ENCODE peak calls at places on chromosomes 7 and 10, in nine cellular contexts. One of them, this sample, is unnamed.

GRCh38 chr7:140236626-140237025 is 59.8 kb upstream of the KDM7A start:
- DNase-seq in C1 segment of cervical spinal cord: no peak
- DNase-seq in GM03348: no peak
- DNase-seq in nephron progenitor cell: no peak
- DNase-seq in stimulated activated CD8-positive, alpha-beta memory T cell treated with anti-CD3 and anti-CD28 coated beads, Interleukin-15, amount 100 ng/mL, for 1 hour: no peak
- DNase-seq in astrocyte of the cerebellum: no peak
- DNase-seq in lower leg skin: no peak
- DNase-seq in left ventricle myocardium inferior: no peak
- DNase-seq in activated T-cell treated with anti-CD3 and anti-CD28 coated beads, Interleukin-2, amount 50 U/mL, for 72 hours: no peak
- DNase-seq in this sample: no peak

GRCh38 chr7:144438759-144439158 is 35.3 kb upstream of the NOBOX start:
- DNase-seq in C1 segment of cervical spinal cord: no peak
- DNase-seq in GM03348: no peak
- DNase-seq in nephron progenitor cell: no peak
- DNase-seq in stimulated activated CD8-positive, alpha-beta memory T cell treated with anti-CD3 and anti-CD28 coated beads, Interleukin-15, amount 100 ng/mL, for 1 hour: no peak
- DNase-seq in astrocyte of the cerebellum: no peak
- DNase-seq in lower leg skin: no peak
- DNase-seq in left ventricle myocardium inferior: no peak
- DNase-seq in activated T-cell treated with anti-CD3 and anti-CD28 coated beads, Interleukin-2, amount 50 U/mL, for 72 hours: no peak
- DNase-seq in this sample: no peak

GRCh38 chr10:113844091-113844490 is 9.8 kb downstream of the DCLRE1A start:
- DNase-seq in C1 segment of cervical spinal cord: no peak
- DNase-seq in GM03348: no peak
- DNase-seq in nephron progenitor cell: no peak
- DNase-seq in stimulated activated CD8-positive, alpha-beta memory T cell treated with anti-CD3 and anti-CD28 coated beads, Interleukin-15, amount 100 ng/mL, for 1 hour: no peak
- DNase-seq in astrocyte of the cerebellum: no peak
- DNase-seq in lower leg skin: no peak
- DNase-seq in left ventricle myocardium inferior: no peak
- DNase-seq in activated T-cell treated with anti-CD3 and anti-CD28 coated beads, Interleukin-2, amount 50 U/mL, for 72 hours: no peak
- DNase-seq in this sample: no peak

GRCh38 chr10:86943316-86944030 is 13.9 kb downstream of the MMRN2 start:
- DNase-seq in C1 segment of cervical spinal cord: no peak
- DNase-seq in GM03348: no peak
- DNase-seq in nephron progenitor cell: no peak
- DNase-seq in stimulated activated CD8-positive, alpha-beta memory T cell treated with anti-CD3 and anti-CD28 coated beads, Interleukin-15, amount 100 ng/mL, for 1 hour: no peak
- DNase-seq in astrocyte of the cerebellum: no peak
- DNase-seq in lower leg skin: no peak
- DNase-seq in left ventricle myocardium inferior: no peak
- DNase-seq in activated T-cell treated with anti-CD3 and anti-CD28 coated beads, Interleukin-2, amount 50 U/mL, for 72 hours: no peak
- DNase-seq in this sample: no peak

GRCh38 chr10:132872658-132873057 is 69.7 kb downstream of the CFAP46 start:
- DNase-seq in C1 segment of cervical spinal cord: no peak
- DNase-seq in GM03348: no peak
- DNase-seq in nephron progenitor cell: no peak
- DNase-seq in stimulated activated CD8-positive, alpha-beta memory T cell treated with anti-CD3 and anti-CD28 coated beads, Interleukin-15, amount 100 ng/mL, for 1 hour: no peak
- DNase-seq in astrocyte of the cerebellum: no peak
- DNase-seq in lower leg skin: no peak
- DNase-seq in left ventricle myocardium inferior: no peak
- DNase-seq in activated T-cell treated with anti-CD3 and anti-CD28 coated beads, Interleukin-2, amount 50 U/mL, for 72 hours: no peak
- DNase-seq in this sample: no peak

GRCh38 chr7:70741666-70742065 is 390.3 kb upstream of the GALNT17 start:
- DNase-seq in C1 segment of cervical spinal cord: no peak
- DNase-seq in GM03348: no peak
- DNase-seq in nephron progenitor cell: no peak
- DNase-seq in stimulated activated CD8-positive, alpha-beta memory T cell treated with anti-CD3 and anti-CD28 coated beads, Interleukin-15, amount 100 ng/mL, for 1 hour: no peak
- DNase-seq in astrocyte of the cerebellum: no peak
- DNase-seq in lower leg skin: no peak
- DNase-seq in left ventricle myocardium inferior: no peak
- DNase-seq in activated T-cell treated with anti-CD3 and anti-CD28 coated beads, Interleukin-2, amount 50 U/mL, for 72 hours: no peak
- DNase-seq in this sample: no peak

GRCh38 chr7:134368851-134369533 is 52.3 kb upstream of the SLC35B4 start:
- DNase-seq in C1 segment of cervical spinal cord: no peak
- DNase-seq in GM03348: peak
- DNase-seq in nephron progenitor cell: no peak
- DNase-seq in stimulated activated CD8-positive, alpha-beta memory T cell treated with anti-CD3 and anti-CD28 coated beads, Interleukin-15, amount 100 ng/mL, for 1 hour: no peak
- DNase-seq in astrocyte of the cerebellum: peak
- DNase-seq in lower leg skin: no peak
- DNase-seq in left ventricle myocardium inferior: no peak
- DNase-seq in activated T-cell treated with anti-CD3 and anti-CD28 coated beads, Interleukin-2, amount 50 U/mL, for 72 hours: no peak
- DNase-seq in this sample: peak

GRCh38 chr7:12475362-12476063 is 71.8 kb upstream of the VWDE start:
- DNase-seq in C1 segment of cervical spinal cord: no peak
- DNase-seq in GM03348: peak
- DNase-seq in nephron progenitor cell: peak
- DNase-seq in stimulated activated CD8-positive, alpha-beta memory T cell treated with anti-CD3 and anti-CD28 coated beads, Interleukin-15, amount 100 ng/mL, for 1 hour: no peak
- DNase-seq in astrocyte of the cerebellum: peak
- DNase-seq in lower leg skin: no peak
- DNase-seq in left ventricle myocardium inferior: no peak
- DNase-seq in activated T-cell treated with anti-CD3 and anti-CD28 coated beads, Interleukin-2, amount 50 U/mL, for 72 hours: no peak
- DNase-seq in this sample: peak

GRCh38 chr10:127834791-127835190 is 58.0 kb downstream of the CLRN3 start:
- DNase-seq in C1 segment of cervical spinal cord: no peak
- DNase-seq in GM03348: no peak
- DNase-seq in nephron progenitor cell: no peak
- DNase-seq in stimulated activated CD8-positive, alpha-beta memory T cell treated with anti-CD3 and anti-CD28 coated beads, Interleukin-15, amount 100 ng/mL, for 1 hour: no peak
- DNase-seq in astrocyte of the cerebellum: no peak
- DNase-seq in lower leg skin: no peak
- DNase-seq in left ventricle myocardium inferior: no peak
- DNase-seq in activated T-cell treated with anti-CD3 and anti-CD28 coated beads, Interleukin-2, amount 50 U/mL, for 72 hours: no peak
- DNase-seq in this sample: no peak

GRCh38 chr7:1193593-1194424 is 33.8 kb upstream of the ZFAND2A start:
- DNase-seq in C1 segment of cervical spinal cord: no peak
- DNase-seq in GM03348: peak
- DNase-seq in nephron progenitor cell: peak
- DNase-seq in stimulated activated CD8-positive, alpha-beta memory T cell treated with anti-CD3 and anti-CD28 coated beads, Interleukin-15, amount 100 ng/mL, for 1 hour: no peak
- DNase-seq in astrocyte of the cerebellum: no peak
- DNase-seq in lower leg skin: no peak
- DNase-seq in left ventricle myocardium inferior: peak
- DNase-seq in activated T-cell treated with anti-CD3 and anti-CD28 coated beads, Interleukin-2, amount 50 U/mL, for 72 hours: peak
- DNase-seq in this sample: peak

GRCh38 chr10:133226251-133226808 is 3.7 kb upstream of the UTF1 start:
- DNase-seq in C1 segment of cervical spinal cord: no peak
- DNase-seq in GM03348: no peak
- DNase-seq in nephron progenitor cell: no peak
- DNase-seq in stimulated activated CD8-positive, alpha-beta memory T cell treated with anti-CD3 and anti-CD28 coated beads, Interleukin-15, amount 100 ng/mL, for 1 hour: no peak
- DNase-seq in astrocyte of the cerebellum: no peak
- DNase-seq in lower leg skin: no peak
- DNase-seq in left ventricle myocardium inferior: no peak
- DNase-seq in activated T-cell treated with anti-CD3 and anti-CD28 coated beads, Interleukin-2, amount 50 U/mL, for 72 hours: peak
- DNase-seq in this sample: no peak

GRCh38 chr10:75926763-75927162 is 495.3 kb downstream of the LRMDA start:
- DNase-seq in C1 segment of cervical spinal cord: no peak
- DNase-seq in GM03348: no peak
- DNase-seq in nephron progenitor cell: no peak
- DNase-seq in stimulated activated CD8-positive, alpha-beta memory T cell treated with anti-CD3 and anti-CD28 coated beads, Interleukin-15, amount 100 ng/mL, for 1 hour: no peak
- DNase-seq in astrocyte of the cerebellum: no peak
- DNase-seq in lower leg skin: no peak
- DNase-seq in left ventricle myocardium inferior: no peak
- DNase-seq in activated T-cell treated with anti-CD3 and anti-CD28 coated beads, Interleukin-2, amount 50 U/mL, for 72 hours: no peak
- DNase-seq in this sample: peak

GRCh38 chr10:33412261-33413092 is 78.0 kb upstream of the NRP1 start:
- DNase-seq in C1 segment of cervical spinal cord: no peak
- DNase-seq in GM03348: peak
- DNase-seq in nephron progenitor cell: no peak
- DNase-seq in stimulated activated CD8-positive, alpha-beta memory T cell treated with anti-CD3 and anti-CD28 coated beads, Interleukin-15, amount 100 ng/mL, for 1 hour: no peak
- DNase-seq in astrocyte of the cerebellum: peak
- DNase-seq in lower leg skin: peak
- DNase-seq in left ventricle myocardium inferior: no peak
- DNase-seq in activated T-cell treated with anti-CD3 and anti-CD28 coated beads, Interleukin-2, amount 50 U/mL, for 72 hours: no peak
- DNase-seq in this sample: peak

GRCh38 chr7:346116-346898 is 56.3 kb downstream of the FOXL3 start:
- DNase-seq in C1 segment of cervical spinal cord: no peak
- DNase-seq in GM03348: no peak
- DNase-seq in nephron progenitor cell: no peak
- DNase-seq in stimulated activated CD8-positive, alpha-beta memory T cell treated with anti-CD3 and anti-CD28 coated beads, Interleukin-15, amount 100 ng/mL, for 1 hour: no peak
- DNase-seq in astrocyte of the cerebellum: no peak
- DNase-seq in lower leg skin: no peak
- DNase-seq in left ventricle myocardium inferior: no peak
- DNase-seq in activated T-cell treated with anti-CD3 and anti-CD28 coated beads, Interleukin-2, amount 50 U/mL, for 72 hours: no peak
- DNase-seq in this sample: no peak

GRCh38 chr7:41702635-41703371 is at the start of gene INHBA:
- DNase-seq in C1 segment of cervical spinal cord: no peak
- DNase-seq in GM03348: peak
- DNase-seq in nephron progenitor cell: no peak
- DNase-seq in stimulated activated CD8-positive, alpha-beta memory T cell treated with anti-CD3 and anti-CD28 coated beads, Interleukin-15, amount 100 ng/mL, for 1 hour: no peak
- DNase-seq in astrocyte of the cerebellum: peak
- DNase-seq in lower leg skin: no peak
- DNase-seq in left ventricle myocardium inferior: no peak
- DNase-seq in activated T-cell treated with anti-CD3 and anti-CD28 coated beads, Interleukin-2, amount 50 U/mL, for 72 hours: no peak
- DNase-seq in this sample: peak

GRCh38 chr10:34231441-34232180 is 583.5 kb downstream of the PARD3 start:
- DNase-seq in C1 segment of cervical spinal cord: no peak
- DNase-seq in GM03348: no peak
- DNase-seq in nephron progenitor cell: no peak
- DNase-seq in stimulated activated CD8-positive, alpha-beta memory T cell treated with anti-CD3 and anti-CD28 coated beads, Interleukin-15, amount 100 ng/mL, for 1 hour: no peak
- DNase-seq in astrocyte of the cerebellum: no peak
- DNase-seq in lower leg skin: no peak
- DNase-seq in left ventricle myocardium inferior: no peak
- DNase-seq in activated T-cell treated with anti-CD3 and anti-CD28 coated beads, Interleukin-2, amount 50 U/mL, for 72 hours: no peak
- DNase-seq in this sample: no peak

GRCh38 chr10:22823109-22823508 is 104.7 kb upstream of the ARMC3 start:
- DNase-seq in C1 segment of cervical spinal cord: no peak
- DNase-seq in GM03348: peak
- DNase-seq in nephron progenitor cell: no peak
- DNase-seq in stimulated activated CD8-positive, alpha-beta memory T cell treated with anti-CD3 and anti-CD28 coated beads, Interleukin-15, amount 100 ng/mL, for 1 hour: no peak
- DNase-seq in astrocyte of the cerebellum: peak
- DNase-seq in lower leg skin: no peak
- DNase-seq in left ventricle myocardium inferior: no peak
- DNase-seq in activated T-cell treated with anti-CD3 and anti-CD28 coated beads, Interleukin-2, amount 50 U/mL, for 72 hours: no peak
- DNase-seq in this sample: peak

GRCh38 chr7:1733206-1733907 is 63.3 kb downstream of the ELFN1 start:
- DNase-seq in C1 segment of cervical spinal cord: no peak
- DNase-seq in GM03348: no peak
- DNase-seq in nephron progenitor cell: no peak
- DNase-seq in stimulated activated CD8-positive, alpha-beta memory T cell treated with anti-CD3 and anti-CD28 coated beads, Interleukin-15, amount 100 ng/mL, for 1 hour: no peak
- DNase-seq in astrocyte of the cerebellum: no peak
- DNase-seq in lower leg skin: no peak
- DNase-seq in left ventricle myocardium inferior: peak
- DNase-seq in activated T-cell treated with anti-CD3 and anti-CD28 coated beads, Interleukin-2, amount 50 U/mL, for 72 hours: no peak
- DNase-seq in this sample: no peak

GRCh38 chr7:93212881-93213280 is 13.4 kb downstream of the HEPACAM2 start:
- DNase-seq in C1 segment of cervical spinal cord: no peak
- DNase-seq in GM03348: no peak
- DNase-seq in nephron progenitor cell: no peak
- DNase-seq in stimulated activated CD8-positive, alpha-beta memory T cell treated with anti-CD3 and anti-CD28 coated beads, Interleukin-15, amount 100 ng/mL, for 1 hour: no peak
- DNase-seq in astrocyte of the cerebellum: no peak
- DNase-seq in lower leg skin: no peak
- DNase-seq in left ventricle myocardium inferior: no peak
- DNase-seq in activated T-cell treated with anti-CD3 and anti-CD28 coated beads, Interleukin-2, amount 50 U/mL, for 72 hours: no peak
- DNase-seq in this sample: no peak

GRCh38 chr10:16440396-16441105 is 3.7 kb downstream of the PTER start:
- DNase-seq in C1 segment of cervical spinal cord: no peak
- DNase-seq in GM03348: no peak
- DNase-seq in nephron progenitor cell: no peak
- DNase-seq in stimulated activated CD8-positive, alpha-beta memory T cell treated with anti-CD3 and anti-CD28 coated beads, Interleukin-15, amount 100 ng/mL, for 1 hour: no peak
- DNase-seq in astrocyte of the cerebellum: no peak
- DNase-seq in lower leg skin: no peak
- DNase-seq in left ventricle myocardium inferior: no peak
- DNase-seq in activated T-cell treated with anti-CD3 and anti-CD28 coated beads, Interleukin-2, amount 50 U/mL, for 72 hours: peak
- DNase-seq in this sample: no peak

GRCh38 chr7:137469191-137469811 is 125.8 kb upstream of the PTN start:
- DNase-seq in C1 segment of cervical spinal cord: no peak
- DNase-seq in GM03348: no peak
- DNase-seq in nephron progenitor cell: no peak
- DNase-seq in stimulated activated CD8-positive, alpha-beta memory T cell treated with anti-CD3 and anti-CD28 coated beads, Interleukin-15, amount 100 ng/mL, for 1 hour: no peak
- DNase-seq in astrocyte of the cerebellum: no peak
- DNase-seq in lower leg skin: no peak
- DNase-seq in left ventricle myocardium inferior: no peak
- DNase-seq in activated T-cell treated with anti-CD3 and anti-CD28 coated beads, Interleukin-2, amount 50 U/mL, for 72 hours: no peak
- DNase-seq in this sample: no peak

GRCh38 chr7:67392596-67393438 is 396.2 kb downstream of the TYW1 start:
- DNase-seq in C1 segment of cervical spinal cord: no peak
- DNase-seq in GM03348: no peak
- DNase-seq in nephron progenitor cell: no peak
- DNase-seq in stimulated activated CD8-positive, alpha-beta memory T cell treated with anti-CD3 and anti-CD28 coated beads, Interleukin-15, amount 100 ng/mL, for 1 hour: no peak
- DNase-seq in astrocyte of the cerebellum: no peak
- DNase-seq in lower leg skin: no peak
- DNase-seq in left ventricle myocardium inferior: no peak
- DNase-seq in activated T-cell treated with anti-CD3 and anti-CD28 coated beads, Interleukin-2, amount 50 U/mL, for 72 hours: no peak
- DNase-seq in this sample: no peak

GRCh38 chr10:21278491-21279216 is 246.8 kb downstream of the SKIDA1 start:
- DNase-seq in C1 segment of cervical spinal cord: peak
- DNase-seq in GM03348: peak
- DNase-seq in nephron progenitor cell: peak
- DNase-seq in stimulated activated CD8-positive, alpha-beta memory T cell treated with anti-CD3 and anti-CD28 coated beads, Interleukin-15, amount 100 ng/mL, for 1 hour: peak
- DNase-seq in astrocyte of the cerebellum: peak
- DNase-seq in lower leg skin: peak
- DNase-seq in left ventricle myocardium inferior: peak
- DNase-seq in activated T-cell treated with anti-CD3 and anti-CD28 coated beads, Interleukin-2, amount 50 U/mL, for 72 hours: peak
- DNase-seq in this sample: peak

GRCh38 chr10:28845009-28845682 is 167.8 kb downstream of the BAMBI start:
- DNase-seq in C1 segment of cervical spinal cord: no peak
- DNase-seq in GM03348: no peak
- DNase-seq in nephron progenitor cell: no peak
- DNase-seq in stimulated activated CD8-positive, alpha-beta memory T cell treated with anti-CD3 and anti-CD28 coated beads, Interleukin-15, amount 100 ng/mL, for 1 hour: no peak
- DNase-seq in astrocyte of the cerebellum: no peak
- DNase-seq in lower leg skin: no peak
- DNase-seq in left ventricle myocardium inferior: no peak
- DNase-seq in activated T-cell treated with anti-CD3 and anti-CD28 coated beads, Interleukin-2, amount 50 U/mL, for 72 hours: no peak
- DNase-seq in this sample: no peak

GRCh38 chr7:27424231-27424630 is 181.6 kb downstream of the EVX1 start:
- DNase-seq in C1 segment of cervical spinal cord: no peak
- DNase-seq in GM03348: no peak
- DNase-seq in nephron progenitor cell: no peak
- DNase-seq in stimulated activated CD8-positive, alpha-beta memory T cell treated with anti-CD3 and anti-CD28 coated beads, Interleukin-15, amount 100 ng/mL, for 1 hour: no peak
- DNase-seq in astrocyte of the cerebellum: no peak
- DNase-seq in lower leg skin: no peak
- DNase-seq in left ventricle myocardium inferior: no peak
- DNase-seq in activated T-cell treated with anti-CD3 and anti-CD28 coated beads, Interleukin-2, amount 50 U/mL, for 72 hours: no peak
- DNase-seq in this sample: no peak

GRCh38 chr7:39746162-39746782 is 122.9 kb downstream of the RALA start:
- DNase-seq in C1 segment of cervical spinal cord: peak
- DNase-seq in GM03348: peak
- DNase-seq in nephron progenitor cell: peak
- DNase-seq in stimulated activated CD8-positive, alpha-beta memory T cell treated with anti-CD3 and anti-CD28 coated beads, Interleukin-15, amount 100 ng/mL, for 1 hour: peak
- DNase-seq in astrocyte of the cerebellum: peak
- DNase-seq in lower leg skin: peak
- DNase-seq in left ventricle myocardium inferior: peak
- DNase-seq in activated T-cell treated with anti-CD3 and anti-CD28 coated beads, Interleukin-2, amount 50 U/mL, for 72 hours: peak
- DNase-seq in this sample: peak

GRCh38 chr10:33263453-33263852 is 71.0 kb downstream of the NRP1 start:
- DNase-seq in C1 segment of cervical spinal cord: no peak
- DNase-seq in GM03348: peak
- DNase-seq in nephron progenitor cell: no peak
- DNase-seq in stimulated activated CD8-positive, alpha-beta memory T cell treated with anti-CD3 and anti-CD28 coated beads, Interleukin-15, amount 100 ng/mL, for 1 hour: no peak
- DNase-seq in astrocyte of the cerebellum: no peak
- DNase-seq in lower leg skin: no peak
- DNase-seq in left ventricle myocardium inferior: no peak
- DNase-seq in activated T-cell treated with anti-CD3 and anti-CD28 coated beads, Interleukin-2, amount 50 U/mL, for 72 hours: no peak
- DNase-seq in this sample: peak